ENCODE peak calls at places on chromosome 6, in ten cellular contexts. G, Y, E, M, O, J, A, I, R and U are unnamed samples.

GRCh38 chr6:4349323-4349722 is 213.9 kb upstream of the ECI2 start:
- DNase-seq in R (no peak), O (no peak), J (no peak), I (no peak), E (no peak), G (no peak), M (no peak), Y (no peak), A (no peak), U (no peak)

GRCh38 chr6:134035823-134036296 is 16.6 kb downstream of the SLC2A12 start:
- DNase-seq in M (no peak), J (peak; percentile 88), A (peak; percentile 65), I (no peak), G (peak; percentile 84), E (peak; percentile 64), Y (peak; percentile 94), R (peak; percentile 61), O (peak; percentile 35), U (peak; percentile 71)

GRCh38 chr6:135532559-135532958 is 35.0 kb upstream of the AHI1 start:
- DNase-seq in G (no peak), M (no peak), O (no peak), J (no peak), Y (no peak), E (no peak), A (no peak), R (no peak), I (no peak), U (no peak)

GRCh38 chr6:17577059-17577458 is 23.0 kb upstream of the FAM8A1 start:
- DNase-seq in A (no peak), G (no peak), J (no peak), I (no peak), Y (no peak), E (no peak), M (no peak), R (no peak), O (no peak), U (no peak)

GRCh38 chr6:136037885-136038460 is 186.5 kb downstream of the PDE7B start:
- DNase-seq in J (no peak), Y (no peak), G (no peak), A (no peak), M (no peak), E (peak; percentile 72), O (peak; percentile 64), R (no peak), I (no peak), U (no peak)

GRCh38 chr6:106025655-106026054 is 60.5 kb upstream of the PRDM1 start:
- DNase-seq in Y (no peak), I (no peak), G (no peak), E (peak; percentile 89), R (no peak), M (no peak), O (no peak), A (no peak), J (no peak), U (no peak)

GRCh38 chr6:40425192-40425919 is 161.8 kb downstream of the LRFN2 start:
- DNase-seq in O (no peak), A (peak; percentile 12), J (no peak), E (no peak), I (no peak), R (no peak), G (no peak), Y (no peak), M (no peak), U (no peak)

GRCh38 chr6:20943036-20943627 is 408.9 kb downstream of the CDKAL1 start:
- DNase-seq in I (no peak), M (no peak), G (no peak), A (no peak), E (no peak), R (no peak), J (no peak), Y (no peak), O (no peak), U (no peak)

GRCh38 chr6:29708432-29709177 is 14.6 kb upstream of the HLA-F start:
- DNase-seq in I (no peak), O (no peak), A (peak; percentile 44), M (no peak), R (no peak), E (no peak), Y (no peak), J (no peak), G (no peak), U (no peak)

GRCh38 chr6:100296810-100297544 is 167.7 kb downstream of the SIM1 start:
- DNase-seq in Y (peak; percentile 70), R (peak; percentile 88), J (peak; percentile 74), I (no peak), E (peak; percentile 80), O (peak; percentile 76), G (no peak), A (no peak), M (no peak), U (peak; percentile 44)

GRCh38 chr6:16876201-16876600 is 114.9 kb upstream of the ATXN1 start:
- DNase-seq in A (no peak), R (no peak), M (no peak), I (no peak), E (no peak), Y (no peak), G (no peak), J (no peak), O (no peak), U (no peak)

GRCh38 chr6:138570716-138571020 is 71.4 kb upstream of the NHSL1 start:
- DNase-seq in G (no peak), R (no peak), O (no peak), Y (peak; percentile 53), J (no peak), E (peak; percentile 17), I (no peak), M (no peak), A (no peak), U (no peak)
- H3K4me3 ChIP-seq in G (no peak overlapping the region), R (no peak overlapping the region), O (peak overlapping the region; percentile 26), Y (peak overlapping the region; percentile 64), J (no peak overlapping the region), E (peak overlapping the region; percentile 8), I (peak overlapping the region; percentile 64), M (no peak overlapping the region), A (no peak overlapping the region), U (no peak overlapping the region)

GRCh38 chr6:6610031-6610591 is 21.6 kb downstream of the LY86 start:
- DNase-seq in R (no peak), J (no peak), Y (no peak), O (no peak), M (no peak), I (no peak), E (no peak), G (no peak), A (no peak), U (no peak)
- H3K4me3 ChIP-seq in R (no peak overlapping the region), J (no peak overlapping the region), Y (no peak overlapping the region), O (no peak overlapping the region), M (no peak overlapping the region), I (no peak overlapping the region), E (no peak overlapping the region), G (no peak overlapping the region), A (no peak overlapping the region), U (no peak overlapping the region)

GRCh38 chr6:63804381-63804956 is 168.9 kb downstream of the PHF3 start:
- DNase-seq in M (no peak), J (no peak), R (peak; percentile 93), E (peak; percentile 95), I (no peak), A (no peak), G (no peak), Y (no peak), O (peak; percentile 92), U (peak; percentile 54)

GRCh38 chr6:63807056-63807455 is 171.5 kb downstream of the PHF3 start:
- DNase-seq in M (no peak), G (no peak), E (no peak), J (no peak), R (no peak), O (peak; percentile 17), I (no peak), A (no peak), Y (no peak), U (no peak)

GRCh38 chr6:63805345-63805744 is 169.7 kb downstream of the PHF3 start:
- DNase-seq in O (no peak), R (no peak), A (no peak), G (no peak), E (no peak), J (no peak), Y (no peak), I (no peak), M (no peak), U (no peak)

GRCh38 chr6:63806573-63806913 is 170.9 kb downstream of the PHF3 start:
- DNase-seq in O (no peak), R (no peak), I (no peak), M (no peak), Y (no peak), A (peak; percentile 6), G (no peak), E (no peak), J (no peak), U (no peak)

GRCh38 chr6:63805808-63806572 is 170.4 kb downstream of the PHF3 start:
- DNase-seq in Y (peak; percentile 58), A (peak; percentile 51), J (no peak), I (no peak), R (peak; percentile 86), M (no peak), E (peak; percentile 95), O (peak; percentile 85), G (no peak), U (peak; percentile 69)
- H3K4me3 ChIP-seq in Y (peak overlapping the region; percentile 16), A (no peak overlapping the region), J (no peak overlapping the region), I (peak overlapping the region; percentile 21), R (peak overlapping the region; percentile 2), M (no peak overlapping the region), E (no peak overlapping the region), O (no peak overlapping the region), G (peak overlapping the region; percentile 14), U (no peak overlapping the region)

DNA sequence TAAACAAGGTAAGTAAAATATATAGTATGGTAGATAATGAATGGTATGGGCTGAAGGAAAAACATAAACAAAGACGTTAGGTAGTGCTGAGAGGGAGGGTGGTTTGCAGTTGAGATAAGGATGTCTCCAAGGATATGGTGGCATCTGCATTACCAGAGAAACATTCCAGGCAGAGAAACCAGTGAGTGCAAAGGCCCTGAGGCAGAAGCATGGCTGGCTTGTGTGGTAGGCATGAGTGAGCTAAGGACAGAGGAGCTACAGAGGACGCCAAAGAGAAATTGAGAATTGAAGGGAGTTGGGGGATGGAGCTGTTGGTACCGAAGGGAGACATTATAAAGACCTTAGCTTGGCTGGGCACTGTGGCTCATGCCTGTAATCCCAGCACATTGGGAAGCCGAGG is 18.4 kb upstream of the TFAP2A start:
- DNase-seq in I (no peak), M (no peak), E (no peak), Y (no peak), G (no peak), A (no peak), R (no peak), O (no peak), J (no peak), U (no peak)
- H3K4me3 ChIP-seq in I (no peak overlapping the region), M (no peak overlapping the region), E (no peak overlapping the region), Y (no peak overlapping the region), G (no peak overlapping the region), A (no peak overlapping the region), R (no peak overlapping the region), O (no peak overlapping the region), J (no peak overlapping the region), U (no peak overlapping the region)

GRCh38 chr6:75794954-75795739 is 46.1 kb downstream of the MYO6 start:
- DNase-seq in I (no peak), J (no peak), G (no peak), A (no peak), Y (no peak), E (peak; percentile 35), M (no peak), R (no peak), O (no peak), U (no peak)
- H3K4me3 ChIP-seq in I (no peak overlapping the region), J (no peak overlapping the region), G (no peak overlapping the region), A (no peak overlapping the region), Y (no peak overlapping the region), E (no peak overlapping the region), M (no peak overlapping the region), R (no peak overlapping the region), O (no peak overlapping the region), U (no peak overlapping the region)

GRCh38 chr6:31901953-31902643 is at the start of gene ZBTB12:
- DNase-seq in I (peak; percentile 91), O (peak; percentile 98), E (peak; percentile 98), G (peak; percentile 91), M (peak; percentile 85), J (peak; percentile 89), R (peak; percentile 92), A (peak; percentile 95), Y (peak; percentile 94), U (peak; percentile 49)
- H3K4me3 ChIP-seq in I (peak within 1 kb of the TSS; percentile 75), O (peak within 1 kb of the TSS; percentile 68), E (peak within 1 kb of the TSS; percentile 58), G (peak within 1 kb of the TSS; percentile 36), M (peak within 1 kb of the TSS; percentile 61), J (peak within 1 kb of the TSS; percentile 56), R (peak within 1 kb of the TSS; percentile 60), A (peak within 1 kb of the TSS; percentile 25), Y (peak within 1 kb of the TSS; percentile 60), U (peak within 1 kb of the TSS; percentile 51)